ENCODE peak calls at places on chromosomes 5 and 9, in eight cellular contexts. L is mesendoderm, J is pancreas, T is upper lobe of right lung, U is lung, F is uterus, O is GM23248, Z is astrocyte. P is an unnamed sample.

GRCh38 chr5:79713727-79714126 is 24.1 kb downstream of the CMYA5 start:
- DNase-seq in L (no peak), J (no peak), T (no peak), U (no peak), F (no peak), O (no peak), Z (no peak), P (no peak)

GRCh38 chr9:12680757-12681156 is 12.4 kb upstream of the TYRP1 start:
- DNase-seq in L (peak; percentile 13), J (no peak), T (no peak), U (no peak), F (no peak), O (no peak), Z (no peak), P (peak; percentile 17)

GRCh38 chr5:139637438-139638089 is 10.6 kb upstream of the CXXC5 start:
- DNase-seq in L (peak; percentile 89), J (peak; percentile 94), T (peak; percentile 92), U (peak; percentile 85), F (peak; percentile 82), O (peak; percentile 93), Z (peak; percentile 70), P (peak; percentile 93)

GRCh38 chr9:91714020-91714721 is 235.9 kb downstream of the ROR2 start:
- DNase-seq in L (peak; percentile 90), J (peak; percentile 86), T (no peak), U (peak; percentile 81), F (peak; percentile 79), O (peak; percentile 73), Z (peak; percentile 19), P (peak; percentile 36)

GRCh38 chr9:95981741-95982390 is 106.4 kb downstream of the ERCC6L2 start:
- DNase-seq in L (no peak), J (no peak), T (no peak), U (no peak), F (no peak), O (no peak), Z (no peak), P (no peak)

GRCh38 chr5:169157064-169157463 is 143.9 kb downstream of the SLIT3 start:
- DNase-seq in L (peak; percentile 28), J (no peak), T (no peak), U (no peak), F (no peak), O (no peak), Z (peak; percentile 33), P (no peak)

GRCh38 chr5:138972230-138972629 is 97.1 kb upstream of the LRRTM2 start:
- DNase-seq in L (no peak), J (no peak), T (no peak), U (no peak), F (no peak), O (peak; percentile 36), Z (no peak), P (peak; percentile 16)

GRCh38 chr5:98735806-98736507 is 37.5 kb upstream of the RGMB start:
- DNase-seq in L (no peak), J (no peak), T (no peak), U (no peak), F (no peak), O (peak; percentile 70), Z (peak; percentile 62), P (peak; percentile 78)

GRCh38 chr5:50667653-50668403 is 1.4 kb downstream of the PARP8 start:
- DNase-seq in L (peak; percentile 86), J (peak; percentile 60), T (peak; percentile 92), U (peak; percentile 71), F (peak; percentile 40), O (peak; percentile 71), Z (peak; percentile 34), P (peak; percentile 66)

GRCh38 chr9:113633782-113634596 is 170.5 kb downstream of the RGS3 start:
- DNase-seq in L (peak; percentile 59), J (no peak), T (peak; percentile 39), U (no peak), F (no peak), O (no peak), Z (no peak), P (no peak)

GRCh38 chr5:156295434-156295833 is 31.5 kb upstream of the SGCD start:
- DNase-seq in L (no peak), J (no peak), T (no peak), U (no peak), F (no peak), O (no peak), Z (no peak), P (no peak)

GRCh38 chr5:126122942-126123341 is 300.3 kb upstream of the GRAMD2B start:
- DNase-seq in L (peak; percentile 94), J (no peak), T (no peak), U (no peak), F (no peak), O (no peak), Z (no peak), P (no peak)

DNA sequence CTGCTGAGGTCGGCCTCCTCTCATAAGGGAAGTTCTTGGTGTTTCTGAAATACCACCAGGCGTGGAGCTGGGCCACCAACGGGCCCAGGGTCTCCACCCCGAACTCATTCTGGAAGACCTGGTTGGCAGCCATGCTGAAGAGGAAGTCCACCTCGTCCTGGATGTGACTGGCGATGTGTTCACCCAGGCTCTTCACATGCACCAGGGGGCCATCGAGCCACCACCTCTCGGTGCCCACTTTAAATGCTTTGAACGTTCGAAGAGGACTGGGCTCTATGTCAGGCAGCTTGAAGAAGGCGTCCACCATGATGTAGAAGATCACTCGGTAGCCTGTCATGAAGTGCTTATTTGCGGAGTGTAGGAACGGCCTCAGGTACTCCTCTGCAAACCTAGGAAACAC is 15.1 kb downstream of the GLT6D1 start:
- DNase-seq in L (no peak), J (no peak), T (no peak), U (no peak), F (no peak), O (no peak), Z (no peak), P (no peak)
- H3K27me3 ChIP-seq in L (no peaks in the 10 kb centered on the region), J (no peaks in the 10 kb centered on the region), T (peaks cover 25% of the 10 kb centered on the region), U (no peaks in the 10 kb centered on the region), F (no peaks in the 10 kb centered on the region), O (peaks cover 10% of the 10 kb centered on the region), Z (peaks cover 6% of the 10 kb centered on the region), P (peaks cover 8% of the 10 kb centered on the region)

GRCh38 chr5:81422671-81423070 is 28.7 kb upstream of the ACOT12 start:
- DNase-seq in L (no peak), J (no peak), T (no peak), U (no peak), F (no peak), O (peak; percentile 74), Z (peak; percentile 83), P (peak; percentile 96)
- H3K4me3 ChIP-seq in L (no peak overlapping the region), J (no peak overlapping the region), T (no peak overlapping the region), U (no peak overlapping the region), F (no peak overlapping the region), O (no peak overlapping the region), Z (no peak overlapping the region), P (no peak overlapping the region)

DNA sequence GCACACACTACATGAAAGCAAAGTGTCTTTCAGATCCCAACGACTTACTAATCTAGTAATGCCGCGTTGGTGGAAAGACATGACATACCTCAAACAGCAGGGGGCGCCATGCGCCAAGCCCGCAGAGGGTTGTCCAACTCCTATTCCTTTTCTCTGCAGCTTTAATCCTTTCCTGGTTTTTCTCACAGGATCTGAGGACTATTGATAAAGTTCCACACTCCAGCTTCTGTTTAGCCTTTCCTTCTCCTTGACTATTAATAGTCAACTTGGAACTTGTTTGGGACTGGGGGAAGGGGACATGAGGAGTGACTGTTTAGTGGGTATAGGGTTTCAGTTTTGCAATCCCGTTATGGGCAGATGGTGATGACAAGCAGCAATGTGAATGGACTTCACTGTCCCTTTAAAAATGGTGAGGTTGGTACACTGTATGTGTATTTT is 62.9 kb downstream of the OTULIN start:
- DNase-seq in L (peak; percentile 81), J (peak; percentile 81), T (peak; percentile 87), U (peak; percentile 75), F (peak; percentile 68), O (peak; percentile 87), Z (peak; percentile 49), P (peak; percentile 91)
- H3K4me1 ChIP-seq in L (peaks cover 13% of the 10 kb centered on the region), J (no peaks in the 10 kb centered on the region), T (no peaks in the 10 kb centered on the region), U (no peaks in the 10 kb centered on the region), F (no peaks in the 10 kb centered on the region), O (peaks cover 14% of the 10 kb centered on the region), Z (peaks cover 9% of the 10 kb centered on the region), P (peaks cover 12% of the 10 kb centered on the region)

DNA sequence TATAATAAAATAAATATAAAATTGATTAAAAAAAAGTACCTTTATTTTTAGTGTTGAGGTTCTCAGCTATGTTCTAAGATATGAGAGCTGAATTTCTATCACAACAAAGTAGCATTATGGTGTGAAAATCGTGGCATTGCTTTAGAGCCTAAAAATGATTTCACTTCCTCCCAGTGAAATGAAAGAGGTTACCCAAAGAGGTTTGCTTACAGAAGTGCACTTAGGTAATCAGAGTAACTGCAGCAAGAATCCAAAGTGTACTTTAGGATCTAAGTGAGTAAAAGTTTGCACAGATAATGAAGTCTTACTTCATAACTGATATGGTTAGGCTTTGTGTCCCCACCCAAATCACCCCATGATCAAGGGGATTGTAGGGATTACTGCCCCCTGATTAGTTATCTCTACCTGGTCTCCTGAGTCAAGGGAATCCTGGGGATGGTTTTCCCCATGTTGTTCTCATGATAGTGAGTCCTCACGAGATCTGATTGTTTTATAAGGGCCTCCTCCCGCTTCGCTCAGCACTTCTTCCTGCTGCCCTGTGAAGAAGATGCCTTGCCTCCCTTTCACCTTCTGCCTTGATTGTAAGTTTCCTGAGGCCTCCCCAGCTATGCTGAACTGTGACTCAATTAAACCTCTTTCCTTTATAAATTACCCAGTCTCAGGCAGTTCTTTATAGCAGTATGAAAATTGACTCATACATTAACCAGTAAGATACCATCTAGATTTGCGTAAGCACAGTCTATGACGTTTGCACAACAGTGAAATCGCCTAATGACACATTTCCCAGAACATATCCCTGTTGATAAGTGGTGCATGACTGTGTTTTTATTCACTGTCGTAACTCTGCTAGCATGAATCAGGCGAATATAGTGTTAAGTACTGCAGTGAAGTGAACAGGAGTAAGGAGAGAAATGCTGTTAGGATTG is 40.3 kb upstream of the LRRC70 start:
- DNase-seq in L (peak; percentile 46), J (no peak), T (no peak), U (no peak), F (no peak), O (peak; percentile 76), Z (peak; percentile 72), P (peak; percentile 51)
- H3K27me3 ChIP-seq in L (no peaks in the 10 kb centered on the region), J (no peaks in the 10 kb centered on the region), T (no peaks in the 10 kb centered on the region), U (no peaks in the 10 kb centered on the region), F (no peaks in the 10 kb centered on the region), O (no peaks in the 10 kb centered on the region), Z (no peaks in the 10 kb centered on the region), P (no peaks in the 10 kb centered on the region)

P was measured in adipocyte.